ENCODE peak calls at places on chromosomes 12 and 14, in ten cellular contexts. W, Y, T, F, A, J, U, P, S and C are unnamed samples.

GRCh38 chr12:91877022-91877421 is 268.6 kb downstream of the BTG1 start:
- DNase-seq in W (peak), Y (no peak), T (peak), F (no peak), A (no peak), J (no peak), U (peak), P (no peak), S (peak), C (no peak)

GRCh38 chr14:68335312-68335711 is 457.6 kb downstream of the ZFP36L1 start:
- DNase-seq in W (no peak), Y (no peak), T (no peak), F (no peak), A (no peak), J (no peak), U (no peak), P (no peak), S (no peak), C (no peak)

GRCh38 chr12:84911331-84912190 is 1.0 kb downstream of the SLC6A15 start:
- DNase-seq in W (peak), Y (peak), T (peak), F (peak), A (peak), J (no peak), U (no peak), P (no peak), S (no peak), C (peak)

GRCh38 chr12:111056618-111057521 is 136.5 kb upstream of the MYL2 start:
- DNase-seq in W (no peak), Y (no peak), T (peak), F (no peak), A (peak), J (no peak), U (no peak), P (no peak), S (peak), C (no peak)

GRCh38 chr12:65902504-65902903 is 78.2 kb downstream of the HMGA2 start:
- DNase-seq in W (no peak), Y (no peak), T (no peak), F (no peak), A (no peak), J (no peak), U (no peak), P (no peak), S (no peak), C (no peak)

GRCh38 chr14:87149583-87150354 is 843.2 kb downstream of the GALC start:
- DNase-seq in W (no peak), Y (no peak), T (no peak), F (no peak), A (no peak), J (peak), U (no peak), P (no peak), S (no peak), C (peak)

GRCh38 chr12:93825501-93825888 is 148.3 kb downstream of the CRADD start:
- DNase-seq in W (no peak), Y (no peak), T (no peak), F (no peak), A (no peak), J (no peak), U (no peak), P (no peak), S (no peak), C (no peak)

GRCh38 chr14:105398044-105398725 is at the start of gene TEX22:
- DNase-seq in W (peak), Y (peak), T (peak), F (peak), A (no peak), J (peak), U (peak), P (no peak), S (peak), C (peak)

GRCh38 chr14:50736932-50737419 is 68.9 kb upstream of the SAV1 start:
- DNase-seq in W (no peak), Y (no peak), T (no peak), F (no peak), A (no peak), J (no peak), U (no peak), P (no peak), S (peak), C (no peak)

GRCh38 chr14:61652526-61653262 is 42.6 kb upstream of the HIF1A start:
- DNase-seq in W (no peak), Y (no peak), T (no peak), F (no peak), A (no peak), J (no peak), U (no peak), P (no peak), S (no peak), C (no peak)

GRCh38 chr12:26124491-26125450 is at the start of gene BHLHE41:
- DNase-seq in W (peak), Y (peak), T (peak), F (peak), A (no peak), J (no peak), U (peak), P (no peak), S (no peak), C (peak)

GRCh38 chr12:53288322-53288721 is 7.0 kb upstream of the PFDN5 start:
- DNase-seq in W (no peak), Y (no peak), T (no peak), F (no peak), A (no peak), J (no peak), U (no peak), P (no peak), S (no peak), C (no peak)

GRCh38 chr12:53289891-53290290 is 5.5 kb upstream of the PFDN5 start:
- DNase-seq in W (no peak), Y (no peak), T (no peak), F (no peak), A (no peak), J (no peak), U (no peak), P (no peak), S (no peak), C (no peak)

GRCh38 chr12:53292441-53292840 is 2.9 kb upstream of the PFDN5 start:
- DNase-seq in W (no peak), Y (no peak), T (no peak), F (no peak), A (no peak), J (no peak), U (no peak), P (no peak), S (no peak), C (no peak)

GRCh38 chr12:53287741-53288216 is 7.6 kb upstream of the PFDN5 start:
- DNase-seq in W (peak), Y (peak), T (peak), F (peak), A (no peak), J (no peak), U (peak), P (no peak), S (peak), C (peak)

GRCh38 chr12:53290661-53291060 is 4.7 kb upstream of the PFDN5 start:
- DNase-seq in W (no peak), Y (no peak), T (no peak), F (no peak), A (no peak), J (no peak), U (no peak), P (no peak), S (no peak), C (no peak)
- H3K27ac ChIP-seq in W (no peak), Y (no peak), T (no peak), F (no peak), A (no peak), J (peak), U (no peak), P (no peak), S (no peak), C (no peak)

GRCh38 chr14:96096639-96097610 is 57.8 kb downstream of the C14orf132 start:
- DNase-seq in W (no peak), Y (no peak), T (no peak), F (no peak), A (peak), J (no peak), U (no peak), P (no peak), S (no peak), C (no peak)

GRCh38 chr14:96094211-96094610 is 55.0 kb downstream of the C14orf132 start:
- DNase-seq in W (no peak), Y (no peak), T (no peak), F (no peak), A (peak), J (no peak), U (no peak), P (no peak), S (no peak), C (no peak)

GRCh38 chr14:96094656-96095055 is 55.5 kb downstream of the C14orf132 start:
- DNase-seq in W (no peak), Y (no peak), T (no peak), F (no peak), A (peak), J (no peak), U (no peak), P (no peak), S (no peak), C (no peak)

GRCh38 chr14:96095058-96095457 is 55.9 kb downstream of the C14orf132 start:
- DNase-seq in W (no peak), Y (no peak), T (no peak), F (no peak), A (no peak), J (no peak), U (no peak), P (no peak), S (no peak), C (no peak)

GRCh38 chr14:96095581-96096476 is 56.7 kb downstream of the C14orf132 start:
- DNase-seq in W (no peak), Y (peak), T (no peak), F (no peak), A (peak), J (peak), U (peak), P (peak), S (no peak), C (no peak)
- H3K27ac ChIP-seq in W (no peak), Y (peak), T (no peak), F (no peak), A (no peak), J (peak), U (no peak), P (no peak), S (no peak), C (no peak)

GRCh38 chr12:6200266-6201198 is at the start of gene CD9:
- DNase-seq in W (peak), Y (peak), T (no peak), F (no peak), A (no peak), J (no peak), U (peak), P (no peak), S (peak), C (no peak)
- H3K27ac ChIP-seq in W (peak), Y (peak), T (peak), F (peak), A (peak), J (no peak), U (peak), P (peak), S (no peak), C (peak)

GRCh38 chr12:12975322-12976077 is 23.5 kb upstream of the GPRC5D start:
- DNase-seq in W (no peak), Y (no peak), T (no peak), F (no peak), A (no peak), J (no peak), U (peak), P (no peak), S (no peak), C (peak)
- H3K27ac ChIP-seq in W (no peak), Y (no peak), T (no peak), F (peak), A (peak), J (peak), U (no peak), P (peak), S (no peak), C (peak)

GRCh38 chr12:71688961-71689570 is 3.2 kb downstream of the TMEM19 start:
- DNase-seq in W (no peak), Y (no peak), T (no peak), F (no peak), A (no peak), J (no peak), U (no peak), P (no peak), S (no peak), C (no peak)
- H3K27ac ChIP-seq in W (no peak), Y (no peak), T (no peak), F (no peak), A (no peak), J (no peak), U (no peak), P (peak), S (no peak), C (no peak)

GRCh38 chr12:53302903-53303302 is 3.4 kb downstream of the MYG1 start:
- DNase-seq in W (no peak), Y (no peak), T (no peak), F (no peak), A (no peak), J (no peak), U (no peak), P (no peak), S (no peak), C (no peak)

GRCh38 chr12:53298154-53298553 is 1.3 kb upstream of the MYG1 start:
- DNase-seq in W (no peak), Y (no peak), T (no peak), F (no peak), A (no peak), J (peak), U (no peak), P (no peak), S (no peak), C (no peak)

GRCh38 chr12:53299101-53299453 is 418 bp upstream of the MYG1 start:
- DNase-seq in W (no peak), Y (no peak), T (peak), F (no peak), A (no peak), J (no peak), U (no peak), P (no peak), S (peak), C (no peak)

GRCh38 chr12:53299454-53300180 is at the start of gene MYG1:
- DNase-seq in W (peak), Y (peak), T (peak), F (peak), A (peak), J (no peak), U (peak), P (no peak), S (peak), C (peak)

DNA sequence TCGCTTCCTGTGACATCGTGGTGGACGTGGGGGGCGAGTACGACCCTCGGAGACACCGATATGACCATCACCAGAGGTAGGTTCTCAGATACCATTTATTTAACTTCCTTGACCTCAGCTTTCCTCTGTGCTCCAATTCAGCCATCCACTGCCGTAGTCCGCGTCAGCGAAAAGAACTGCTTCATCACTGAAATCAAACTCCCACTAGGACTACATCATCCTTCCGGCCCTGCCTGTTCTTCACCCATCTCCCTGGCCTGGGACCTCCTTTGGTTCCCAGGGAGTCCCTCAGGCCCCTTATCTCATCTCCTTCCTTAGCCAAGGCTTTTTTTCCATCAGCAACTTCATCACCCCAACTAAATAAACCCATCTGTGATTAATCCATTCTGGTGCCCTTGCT is 692 bp downstream of the MYG1 start:
- DNase-seq in W (no peak), Y (no peak), T (no peak), F (no peak), A (no peak), J (peak), U (no peak), P (no peak), S (no peak), C (no peak)
- H3K27ac ChIP-seq in W (peak), Y (peak), T (no peak), F (peak), A (peak), J (peak), U (peak), P (peak), S (peak), C (peak)